ENCODE peak calls at places on chromosomes 7 and 10, in ten cellular contexts. A is stimulated activated CD4-positive, alpha-beta T cell treated with anti-CD3 and anti-CD28 coated beads, Interleukin-4, amount 100 ng/mL, for 48 hours; N is activated T-helper 1 cell treated with anti-CD3 and anti-CD28 coated beads, Interleukin-12 subunit alpha, Interleukin-12 subunit beta, Interleukin-2, Interleukin-4 antibody, amounts not matched to agents 30 ng/mL and 10 ng/mL and 1 ng/mL, durations not matched to agents 14 hours and 24 hours and 36 hours; F is activated CD8-positive, alpha-beta T cell treated with anti-CD3 and anti-CD28 coated beads for 36 hours; J is endodermal cell; C is Peyer's patch; L is NAMALWA; X is LoVo; I is Daoy; H is central memory CD4-positive, alpha-beta T cell. E is an unnamed sample.

GRCh38 chr10:71421075-71421434 is 24.3 kb downstream of the CDH23 start:
- DNase-seq in A (no peak), F (no peak), I (no peak), L (no peak), X (no peak), H (no peak), N (no peak), J (peak; percentile 31), C (no peak), E (no peak)

GRCh38 chr7:36311539-36311938 is 78.1 kb upstream of the ANLN start:
- DNase-seq in H (no peak), L (no peak), F (no peak), J (no peak), N (no peak), X (no peak), C (no peak), A (no peak), I (no peak), E (no peak)

GRCh38 chr10:114471906-114472873 is 67.9 kb upstream of the AFAP1L2 start:
- DNase-seq in N (no peak), I (no peak), L (no peak), C (no peak), A (no peak), H (no peak), X (no peak), F (no peak), J (peak; percentile 76), E (no peak)

GRCh38 chr10:11443468-11444147 is 167.8 kb downstream of the USP6NL start:
- DNase-seq in N (no peak), H (no peak), J (peak; percentile 20), X (no peak), A (no peak), I (no peak), F (no peak), C (no peak), L (no peak), E (no peak)

GRCh38 chr7:135716677-135717238 is 11.2 kb downstream of the SLC13A4 start:
- DNase-seq in L (no peak), C (no peak), N (no peak), A (no peak), I (peak; percentile 90), J (no peak), X (peak; percentile 55), F (no peak), H (no peak), E (no peak)

GRCh38 chr10:123009105-123009805 is 449 bp downstream of the ACADSB start:
- DNase-seq in I (peak; percentile 11), J (peak; percentile 70), F (peak; percentile 21), A (no peak), L (no peak), H (peak; percentile 6), X (no peak), C (peak; percentile 64), N (no peak), E (peak; percentile 6)

GRCh38 chr7:27191716-27192545 is 6.9 kb upstream of the HOXA11 start:
- DNase-seq in A (no peak), H (no peak), I (no peak), F (no peak), N (no peak), L (no peak), X (no peak), C (peak; percentile 53), J (peak; percentile 82), E (peak; percentile 26)

GRCh38 chr7:8594115-8594514 is 160.7 kb downstream of the NXPH1 start:
- DNase-seq in I (no peak), N (no peak), F (no peak), C (no peak), H (no peak), A (no peak), X (no peak), L (no peak), J (no peak), E (no peak)

GRCh38 chr7:120421151-120421651 is 148.2 kb downstream of the KCND2 start:
- DNase-seq in H (no peak), L (no peak), I (no peak), X (no peak), C (no peak), N (no peak), F (no peak), A (no peak), J (no peak), E (no peak)

GRCh38 chr10:69437321-69438259 is 13.7 kb upstream of the TSPAN15 start:
- DNase-seq in A (no peak), N (no peak), I (no peak), X (no peak), J (no peak), L (no peak), F (no peak), C (no peak), H (no peak), E (no peak)